ENCODE peak calls at places on chromosomes 11 and 22, in four cellular contexts. F, P, R and X are unnamed samples.

GRCh38 chr11:95764267-95764898 is 25.2 kb downstream of the FAM76B start:
- DNase-seq in F (peak), P (no peak), R (no peak), X (no peak)

GRCh38 chr11:79447039-79447438 is 6.2 kb upstream of the TENM4 start:
- DNase-seq in F (no peak), P (no peak), R (no peak), X (no peak)

GRCh38 chr22:36238348-36239149 is 778 bp downstream of the APOL2 start:
- DNase-seq in F (no peak), P (no peak), R (no peak), X (no peak)

GRCh38 chr11:62119569-62119968 is 4.2 kb upstream of the INCENP start:
- DNase-seq in F (no peak), P (no peak), R (no peak), X (no peak)

GRCh38 chr22:41445171-41446056 is 1.2 kb downstream of the TOB2 start:
- DNase-seq in F (peak), P (peak), R (no peak), X (peak)

GRCh38 chr11:102312656-102313055 is 4.6 kb upstream of the BIRC3 start:
- DNase-seq in F (no peak), P (no peak), R (no peak), X (no peak)

GRCh38 chr22:31302021-31302420 is 9.7 kb upstream of the PIK3IP1 start:
- DNase-seq in F (no peak), P (no peak), R (no peak), X (no peak)

GRCh38 chr11:113952070-113952469 is 22.8 kb upstream of the HTR3A start:
- DNase-seq in F (no peak), P (no peak), R (no peak), X (no peak)

GRCh38 chr11:124920870-124921609 is 2.0 kb downstream of the HEPN1 start:
- DNase-seq in F (peak), P (no peak), R (no peak), X (peak)

GRCh38 chr11:93330446-93330984 is at the start of gene DEUP1:
- DNase-seq in F (no peak), P (peak), R (peak), X (no peak)

GRCh38 chr22:28102413-28102812 is 183.4 kb upstream of the PITPNB start:
- DNase-seq in F (no peak), P (no peak), R (no peak), X (no peak)

GRCh38 chr22:28105988-28106387 is 186.9 kb upstream of the PITPNB start:
- DNase-seq in F (no peak), P (no peak), R (no peak), X (no peak)

GRCh38 chr22:28105396-28105795 is 186.3 kb upstream of the PITPNB start:
- DNase-seq in F (no peak), P (no peak), R (no peak), X (no peak)

GRCh38 chr22:28106601-28107000 is 187.5 kb upstream of the PITPNB start:
- DNase-seq in F (no peak), P (no peak), R (no peak), X (no peak)

GRCh38 chr22:28103596-28103995 is 184.5 kb upstream of the PITPNB start:
- DNase-seq in F (no peak), P (no peak), R (no peak), X (no peak)
- H3K27ac ChIP-seq in F (no peak), P (no peak), R (peak), X (no peak)

GRCh38 chr11:1568451-1568911 is 3.6 kb downstream of the DUSP8 start:
- DNase-seq in F (no peak), P (no peak), R (no peak), X (no peak)
- H3K27ac ChIP-seq in F (no peak), P (peak), R (no peak), X (peak)

GRCh38 chr11:58504232-58504631 is 3.7 kb downstream of the OR5B21 start:
- DNase-seq in F (no peak), P (no peak), R (no peak), X (no peak)

GRCh38 chr11:58507355-58507754 is 550 bp downstream of the OR5B21 start:
- DNase-seq in F (no peak), P (no peak), R (no peak), X (no peak)

GRCh38 chr11:58508005-58508404 is at the start of gene OR5B21:
- DNase-seq in F (no peak), P (no peak), R (no peak), X (no peak)

GRCh38 chr11:58506935-58507334 is 970 bp downstream of the OR5B21 start:
- DNase-seq in F (no peak), P (no peak), R (no peak), X (no peak)

GRCh38 chr11:58505849-58506248 is 2.1 kb downstream of the OR5B21 start:
- DNase-seq in F (no peak), P (no peak), R (no peak), X (no peak)
- H3K27ac ChIP-seq in F (no peak), P (no peak), R (no peak), X (no peak)

DNA sequence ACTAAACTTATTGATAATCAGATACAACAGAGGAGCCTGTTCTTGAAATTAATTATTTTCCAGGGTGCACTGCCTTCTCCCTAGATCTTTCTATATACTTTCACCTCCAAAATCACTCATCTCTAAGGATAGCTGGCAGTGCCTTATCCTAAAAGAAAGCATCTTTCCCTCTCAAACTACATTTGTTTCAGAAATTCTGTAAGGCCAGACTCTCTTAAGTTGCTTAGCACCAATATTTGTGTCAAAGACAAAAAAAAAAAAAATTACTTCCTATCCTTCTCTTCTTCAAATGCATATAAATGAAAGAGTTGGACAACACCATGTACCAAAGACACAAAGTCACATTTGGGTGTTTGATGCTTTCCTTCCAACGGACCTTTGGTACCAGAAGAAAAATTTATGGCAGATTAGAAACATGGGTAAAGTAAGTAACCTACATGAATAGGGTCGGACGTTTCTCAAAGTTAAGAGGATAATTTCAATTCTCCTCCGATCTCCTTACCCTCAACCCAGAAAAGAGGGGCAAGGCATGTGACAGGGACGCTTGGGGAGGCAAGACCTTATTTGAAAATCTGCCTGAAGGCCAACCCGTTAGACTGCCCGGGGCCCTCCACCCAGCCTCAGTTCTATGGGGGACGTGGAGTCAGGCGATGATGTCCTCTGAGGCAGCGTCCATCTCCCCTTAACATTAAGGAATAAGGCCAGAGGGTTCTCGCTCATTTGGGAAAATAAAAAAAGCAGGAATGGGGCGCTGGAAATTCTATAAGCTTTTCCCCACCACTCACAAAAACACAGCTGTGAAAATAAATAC is 66.3 kb downstream of the ETS1 start:
- DNase-seq in F (peak), P (no peak), R (no peak), X (no peak)
- H3K27ac ChIP-seq in F (peak), P (peak), R (peak), X (peak)

GRCh38 chr22:49656291-49656851 is 171.3 kb downstream of the BRD1 start:
- DNase-seq in F (no peak), P (peak), R (no peak), X (no peak)
- H3K27ac ChIP-seq in F (peak), P (peak), R (peak), X (no peak)

DNA sequence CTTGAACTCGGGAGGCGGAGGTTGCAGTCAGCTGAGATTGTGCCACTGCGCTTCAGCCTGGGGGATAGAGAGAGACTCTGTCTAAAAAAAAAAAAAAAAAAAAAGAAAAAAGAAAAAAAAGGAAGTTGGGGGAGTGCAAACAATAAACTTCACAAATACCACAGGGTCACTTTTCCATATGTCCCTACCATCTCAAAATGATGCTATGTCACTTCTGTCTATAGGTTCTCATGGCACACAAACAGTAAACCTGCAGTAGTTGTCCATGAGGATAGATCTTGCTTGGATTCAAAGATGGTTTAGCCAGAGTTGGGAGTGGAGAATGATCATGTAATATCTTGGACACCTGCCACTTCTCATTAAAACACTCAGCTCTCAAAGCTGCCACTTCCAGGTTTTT is 1.1 kb upstream of the VPS11 start:
- DNase-seq in F (no peak), P (no peak), R (no peak), X (no peak)
- H3K27ac ChIP-seq in F (peak), P (peak), R (peak), X (no peak)

GRCh38 chr11:70186420-70186819 is 16.7 kb upstream of the FADD start:
- DNase-seq in F (no peak), P (no peak), R (no peak), X (no peak)

GRCh38 chr11:70184396-70184795 is 18.7 kb upstream of the FADD start:
- DNase-seq in F (no peak), P (no peak), R (no peak), X (no peak)

GRCh38 chr11:70186936-70187335 is 16.2 kb upstream of the FADD start:
- DNase-seq in F (no peak), P (no peak), R (no peak), X (no peak)

GRCh38 chr11:70183483-70184176 is 19.5 kb upstream of the FADD start:
- DNase-seq in F (no peak), P (no peak), R (peak), X (no peak)

DNA sequence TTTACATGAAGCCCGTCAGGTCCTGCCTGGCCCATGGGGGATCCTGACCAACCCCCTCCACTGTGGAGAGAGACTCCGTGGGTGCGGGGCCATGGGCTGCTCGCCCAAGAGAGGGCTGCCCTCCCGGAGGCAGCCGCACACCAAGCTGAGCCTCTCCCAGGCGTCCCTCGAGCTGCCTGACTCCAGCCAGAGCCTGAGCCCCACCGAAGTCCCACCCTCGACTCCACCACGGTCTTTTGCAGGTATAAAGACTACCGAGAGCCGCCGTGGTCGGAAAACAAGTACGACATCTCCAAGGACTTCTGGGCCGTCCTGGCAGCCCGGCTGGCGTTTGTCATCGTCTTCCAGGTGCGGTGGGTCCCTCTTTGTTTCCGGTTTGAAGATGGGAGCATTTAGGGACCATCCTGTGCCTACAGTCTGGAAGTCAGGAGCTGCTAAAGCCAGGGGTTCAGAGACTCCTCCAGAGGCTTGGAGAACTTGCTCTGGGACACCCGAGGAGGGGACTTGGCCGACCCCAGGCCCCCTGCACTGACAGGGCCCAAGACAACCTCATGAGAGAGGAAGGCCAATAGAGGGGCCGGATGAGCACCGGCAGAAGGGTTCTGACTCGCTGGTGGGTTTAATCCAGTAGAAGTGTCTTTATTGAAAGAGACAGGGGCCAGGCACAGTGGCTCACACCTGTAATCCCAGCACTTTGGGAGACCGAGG is 17.6 kb upstream of the FADD start:
- DNase-seq in F (no peak), P (no peak), R (no peak), X (no peak)
- H3K27ac ChIP-seq in F (no peak), P (no peak), R (no peak), X (no peak)

DNA sequence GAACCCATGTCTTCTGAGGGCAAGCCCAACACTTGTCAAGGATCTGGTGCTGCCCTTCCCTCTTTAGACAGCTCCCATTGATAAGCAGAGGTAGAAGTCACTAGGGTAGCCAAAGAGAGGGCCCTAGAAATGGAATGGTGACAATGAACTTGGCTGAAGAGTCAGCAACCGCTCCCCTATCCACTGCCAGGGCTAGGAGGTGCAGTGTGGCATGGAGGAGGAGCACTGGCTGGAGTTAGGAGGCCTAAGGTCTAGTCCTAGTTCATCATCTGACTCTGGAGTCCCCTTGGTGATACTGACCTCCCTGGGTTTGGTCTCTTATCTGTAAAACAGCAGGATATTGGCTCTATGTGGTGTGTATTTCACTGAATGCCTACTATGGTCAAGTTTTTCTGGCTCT is 10.3 kb downstream of the TIMP3 start:
- DNase-seq in F (no peak), P (no peak), R (no peak), X (no peak)
- H3K27ac ChIP-seq in F (no peak), P (no peak), R (peak), X (no peak)

GRCh38 chr22:40239345-40239683 is 61.6 kb downstream of the TNRC6B start:
- DNase-seq in F (no peak), P (no peak), R (no peak), X (no peak)

GRCh38 chr22:40237241-40237640 is 59.5 kb downstream of the TNRC6B start:
- DNase-seq in F (no peak), P (no peak), R (no peak), X (no peak)

GRCh38 chr22:40237788-40238424 is 60.2 kb downstream of the TNRC6B start:
- DNase-seq in F (no peak), P (no peak), R (no peak), X (no peak)

GRCh38 chr22:40240160-40240559 is 62.4 kb downstream of the TNRC6B start:
- DNase-seq in F (no peak), P (no peak), R (no peak), X (no peak)

DNA sequence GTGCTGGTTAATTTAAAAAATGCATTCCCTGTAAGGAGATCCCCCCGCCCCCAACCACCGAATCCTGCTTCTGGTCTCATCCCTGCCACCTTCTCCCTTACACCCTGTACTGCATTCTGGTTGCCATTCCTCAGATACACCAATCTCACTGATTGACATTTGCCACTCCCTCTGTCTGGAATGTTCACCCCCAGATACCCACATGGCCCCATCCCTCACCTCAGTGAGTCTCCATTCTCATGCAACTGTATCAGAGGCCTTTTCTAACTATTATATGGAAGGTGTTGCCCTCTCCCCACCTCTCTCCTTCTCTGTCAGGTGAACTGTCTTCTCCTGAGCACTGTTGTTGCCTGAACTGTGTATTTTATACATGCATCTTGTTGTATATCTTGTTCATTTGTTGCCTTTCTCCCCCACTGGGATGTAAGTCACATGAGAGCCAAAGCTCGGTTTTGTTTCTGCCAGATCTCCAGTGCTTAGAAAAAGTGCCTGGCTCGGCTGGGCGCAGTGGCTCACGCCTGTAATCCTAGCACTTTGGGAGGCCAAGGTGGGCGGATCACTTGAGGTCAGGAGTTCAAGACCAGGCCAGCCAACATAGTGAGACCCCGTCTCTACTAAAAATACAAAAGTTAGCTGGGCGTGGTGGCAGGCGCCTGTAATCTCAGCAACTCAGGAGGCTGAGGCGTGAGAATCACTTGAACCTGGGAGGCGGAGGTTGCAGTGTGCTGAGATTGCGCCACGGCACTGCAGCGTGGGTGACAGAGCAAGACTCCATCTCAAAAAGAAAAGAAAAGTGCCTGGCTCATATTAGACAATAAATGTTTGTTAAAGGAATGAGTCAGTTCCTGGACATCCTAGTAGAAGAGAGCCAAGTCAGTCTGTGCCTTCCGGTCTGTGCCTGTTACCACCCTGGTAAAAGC is 61.0 kb downstream of the TNRC6B start:
- DNase-seq in F (no peak), P (no peak), R (no peak), X (no peak)
- H3K27ac ChIP-seq in F (no peak), P (no peak), R (peak), X (no peak)

GRCh38 chr11:27217496-27217895 is 145.5 kb downstream of the CCDC34 start:
- DNase-seq in F (no peak), P (no peak), R (no peak), X (no peak)
- H3K27ac ChIP-seq in F (no peak), P (no peak), R (no peak), X (no peak)